ENCODE peak calls at places on chromosomes 5 and 9, in nine cellular contexts. P, U, Q, Z, J, R, E, H and N are unnamed samples.

GRCh38 chr5:151703227-151703626 is 16.5 kb upstream of the SPARC start:
- DNase-seq in Z (no peak), H (no peak), E (no peak), J (no peak), U (no peak), Q (no peak), R (no peak), P (no peak), N (no peak)

GRCh38 chr5:62192958-62193357 is 113.0 kb upstream of the KIF2A start:
- DNase-seq in P (no peak), U (no peak), Z (no peak), E (no peak), Q (no peak), J (no peak), R (no peak), H (no peak), N (no peak)

GRCh38 chr5:158154226-158155005 is 295.5 kb upstream of the CLINT1 start:
- DNase-seq in Z (no peak), J (no peak), E (peak; percentile 72), R (peak; percentile 34), U (no peak), P (peak; percentile 80), H (peak; percentile 11), Q (peak; percentile 37), N (no peak)

GRCh38 chr9:17742065-17742464 is 163.2 kb downstream of the SH3GL2 start:
- DNase-seq in J (no peak), H (no peak), E (no peak), U (no peak), P (no peak), Z (no peak), R (no peak), Q (no peak), N (no peak)

GRCh38 chr5:751496-751895 is 33.0 kb downstream of the ZDHHC11B start:
- DNase-seq in R (no peak), H (no peak), E (no peak), Q (no peak), U (no peak), J (no peak), Z (no peak), P (no peak), N (no peak)

GRCh38 chr9:135484460-135485277 is 5.1 kb downstream of the PPP1R26 start:
- DNase-seq in H (no peak), P (no peak), Z (no peak), Q (no peak), U (no peak), R (no peak), J (no peak), E (no peak), N (no peak)

GRCh38 chr9:26426732-26427131 is 465.9 kb downstream of the CAAP1 start:
- DNase-seq in E (no peak), Q (no peak), U (no peak), Z (no peak), R (no peak), H (no peak), P (no peak), J (no peak), N (no peak)

GRCh38 chr5:105688227-105688807 is 1982.4 kb downstream of the EFNA5 start:
- DNase-seq in E (no peak), U (no peak), P (no peak), Q (no peak), J (no peak), H (no peak), R (no peak), Z (no peak), N (no peak)

GRCh38 chr9:115093550-115093949 is 24.4 kb downstream of the TNC start:
- DNase-seq in Q (no peak), H (no peak), E (no peak), P (no peak), J (no peak), R (no peak), Z (no peak), U (no peak), N (no peak)

GRCh38 chr9:21560281-21560745 is 78.2 kb upstream of the IFNE start:
- DNase-seq in U (no peak), E (no peak), H (no peak), R (no peak), Z (no peak), Q (no peak), J (no peak), P (no peak), N (no peak)

GRCh38 chr9:16985559-16986348 is 115.3 kb upstream of the BNC2 start:
- DNase-seq in P (peak; percentile 88), R (no peak), E (no peak), J (no peak), U (no peak), H (peak; percentile 79), Z (no peak), Q (peak; percentile 27), N (no peak)

GRCh38 chr5:146719179-146719578 is 159.4 kb downstream of the PPP2R2B start:
- DNase-seq in H (no peak), E (no peak), P (no peak), U (no peak), R (no peak), Q (no peak), Z (no peak), J (no peak), N (no peak)

GRCh38 chr5:173534664-173535063 is 81.8 kb downstream of the BOD1 start:
- DNase-seq in J (no peak), H (no peak), U (no peak), E (no peak), R (no peak), P (no peak), Z (no peak), Q (no peak), N (no peak)

GRCh38 chr5:72079288-72079687 is 28.0 kb upstream of the MAP1B start:
- DNase-seq in H (no peak), E (no peak), J (no peak), P (no peak), Q (peak; percentile 35), Z (no peak), U (peak; percentile 28), R (no peak), N (no peak)

GRCh38 chr5:59540366-59540765 is 353.2 kb downstream of the PDE4D start:
- DNase-seq in R (peak; percentile 24), P (no peak), Q (no peak), Z (no peak), J (no peak), E (no peak), U (no peak), H (no peak), N (no peak)

GRCh38 chr9:91534374-91534773 is 110.7 kb upstream of the NFIL3 start:
- DNase-seq in H (no peak), J (no peak), Q (no peak), Z (no peak), E (peak; percentile 63), R (no peak), U (no peak), P (no peak), N (no peak)

GRCh38 chr9:94990897-94991561 is 264.5 kb downstream of the AOPEP start:
- DNase-seq in Z (no peak), H (no peak), J (no peak), R (no peak), U (no peak), E (no peak), P (no peak), Q (no peak), N (no peak)

GRCh38 chr5:15500326-15500958 is 462 bp downstream of the FBXL7 start:
- DNase-seq in J (no peak), Z (peak; percentile 49), U (peak; percentile 30), R (peak; percentile 22), Q (peak; percentile 75), E (peak; percentile 13), P (peak; percentile 81), H (peak; percentile 38), N (no peak)

GRCh38 chr5:139473105-139473504 is 2.3 kb downstream of the SMIM33 start:
- DNase-seq in J (no peak), E (no peak), H (no peak), U (peak; percentile 49), Z (no peak), R (no peak), P (no peak), Q (no peak), N (no peak)
- H3K27ac ChIP-seq in J (no peak overlapping the region), E (no peak overlapping the region), H (no peak overlapping the region), U (peak overlapping the region; percentile 66), Z (peak overlapping the region; percentile 6), R (peak overlapping the region; percentile 34), P (peak overlapping the region; percentile 63), Q (peak overlapping the region; percentile 55), N (no peak overlapping the region)

DNA sequence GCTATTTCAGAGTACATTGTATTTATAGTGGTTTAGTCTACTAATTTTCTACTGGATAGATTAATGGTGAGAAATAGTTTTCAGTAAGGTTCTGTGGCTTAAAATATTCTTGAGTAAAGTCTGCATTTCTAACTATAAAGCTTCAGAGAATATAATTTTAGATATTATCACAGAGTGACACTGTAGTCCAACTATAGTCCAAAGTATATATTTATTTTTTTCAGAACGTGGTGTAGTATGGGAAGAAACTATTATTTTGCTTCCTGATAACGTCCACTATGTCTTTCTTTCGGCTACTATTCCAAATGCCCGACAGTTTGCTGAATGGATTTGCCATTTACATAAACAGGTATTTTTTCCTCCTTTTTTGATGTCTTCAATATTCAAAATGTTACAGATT is 35.3 kb downstream of the MTREX start:
- DNase-seq in J (no peak), R (no peak), Z (no peak), P (no peak), U (no peak), E (no peak), Q (no peak), H (no peak), N (no peak)
- H3K36me3 ChIP-seq in J (peaks cover 27% of the 10 kb centered on the region), R (peaks cover 6% of the 10 kb centered on the region), Z (no peaks in the 10 kb centered on the region), P (peaks cover 14% of the 10 kb centered on the region), U (peaks cover 38% of the 10 kb centered on the region), E (peaks cover 32% of the 10 kb centered on the region), Q (peaks cover 76% of the 10 kb centered on the region), H (peaks cover 18% of the 10 kb centered on the region), N (peaks cover 3% of the 10 kb centered on the region)

GRCh38 chr9:20300430-20301115 is 321.7 kb downstream of the MLLT3 start:
- DNase-seq in P (no peak), E (no peak), J (no peak), U (no peak), R (no peak), Z (no peak), Q (no peak), H (no peak), N (no peak)
- H3K27ac ChIP-seq in P (no peak overlapping the region), E (no peak overlapping the region), J (no peak overlapping the region), U (no peak overlapping the region), R (no peak overlapping the region), Z (no peak overlapping the region), Q (peak overlapping the region; percentile 18), H (no peak overlapping the region), N (no peak overlapping the region)

GRCh38 chr9:137743695-137744094 is 124.9 kb downstream of the EHMT1 start:
- DNase-seq in Z (peak; percentile 47), J (no peak), Q (no peak), H (no peak), E (no peak), U (no peak), P (no peak), R (no peak), N (no peak)

GRCh38 chr9:137741330-137741729 is 122.5 kb downstream of the EHMT1 start:
- DNase-seq in J (no peak), R (no peak), Q (no peak), P (no peak), E (no peak), U (no peak), H (no peak), Z (no peak), N (no peak)

GRCh38 chr9:137744632-137745183 is 125.9 kb downstream of the EHMT1 start:
- DNase-seq in J (no peak), H (no peak), Z (peak; percentile 45), U (no peak), E (no peak), R (no peak), Q (no peak), P (no peak), N (no peak)

GRCh38 chr9:137740311-137740710 is 121.5 kb downstream of the EHMT1 start:
- DNase-seq in Z (peak; percentile 44), R (peak; percentile 33), J (no peak), P (peak; percentile 84), E (no peak), U (peak; percentile 59), H (no peak), Q (peak; percentile 68), N (no peak)

GRCh38 chr9:137742698-137743097 is 123.9 kb downstream of the EHMT1 start:
- DNase-seq in Z (peak; percentile 35), U (no peak), E (no peak), R (no peak), P (no peak), J (no peak), H (no peak), Q (no peak), N (no peak)
- H3K36me3 ChIP-seq in Z (no peaks in the 10 kb centered on the region), U (peaks cover 18% of the 10 kb centered on the region), E (peaks cover 10% of the 10 kb centered on the region), R (peaks cover 9% of the 10 kb centered on the region), P (peaks cover 29% of the 10 kb centered on the region), J (peaks cover 23% of the 10 kb centered on the region), H (peaks cover 23% of the 10 kb centered on the region), Q (peaks cover 49% of the 10 kb centered on the region), N (peaks cover 10% of the 10 kb centered on the region)